ENCODE peak calls at places on chromosomes 1 and 21, in seven cellular contexts. F is psoas muscle, V is body of pancreas, K is AG04450, Y is progenitor cell of endocrine pancreas, I is left lung, R is suprapubic skin. T is an unnamed sample.

GRCh38 chr1:4527819-4528218 is 126.6 kb upstream of the AJAP1 start:
- DNase-seq in R (no peak), I (no peak), K (no peak), V (no peak), F (no peak), Y (no peak), T (no peak)

GRCh38 chr1:208159542-208160258 is 84.5 kb downstream of the PLXNA2 start:
- DNase-seq in F (peak), R (no peak), K (peak), I (no peak), Y (no peak), V (peak), T (no peak)

GRCh38 chr1:183804382-183804781 is 538 bp upstream of the RGL1 start:
- DNase-seq in R (peak), Y (no peak), K (no peak), V (no peak), F (no peak), I (no peak), T (no peak)

GRCh38 chr1:61079898-61080336 is 2.4 kb upstream of the NFIA start:
- DNase-seq in R (peak), F (peak), I (peak), V (peak), Y (no peak), K (peak), T (no peak)

GRCh38 chr1:213936571-213936970 is 51.2 kb upstream of the PROX1 start:
- DNase-seq in K (no peak), Y (no peak), F (no peak), R (no peak), V (no peak), I (no peak), T (no peak)

GRCh38 chr21:44368711-44369446 is 15.5 kb downstream of the TRPM2 start:
- DNase-seq in F (no peak), K (no peak), V (no peak), R (no peak), I (no peak), Y (peak), T (no peak)

GRCh38 chr1:33327587-33328325 is 6.9 kb upstream of the A3GALT2 start:
- DNase-seq in V (peak), R (peak), Y (no peak), K (peak), F (peak), I (peak), T (no peak)

GRCh38 chr21:24395320-24395933 is 1211.9 kb downstream of the MRPL39 start:
- DNase-seq in Y (no peak), V (no peak), K (no peak), I (no peak), R (no peak), F (no peak), T (no peak)

GRCh38 chr1:10338047-10338446 is 60.8 kb upstream of the PGD start:
- DNase-seq in R (no peak), F (peak), K (no peak), I (peak), Y (no peak), V (peak), T (no peak)

GRCh38 chr1:109111386-109112055 is 2.4 kb upstream of the ELAPOR1 start:
- DNase-seq in F (no peak), V (no peak), R (no peak), K (no peak), Y (no peak), I (no peak), T (peak)

GRCh38 chr1:11779715-11780379 is 17.9 kb downstream of the C1orf167 start:
- DNase-seq in K (no peak), F (no peak), I (no peak), Y (no peak), V (no peak), R (no peak), T (no peak)

GRCh38 chr1:29033829-29034466 is 89.8 kb downstream of the TMEM200B start:
- DNase-seq in F (no peak), I (no peak), Y (no peak), R (no peak), K (peak), V (no peak), T (no peak)

GRCh38 chr1:109198043-109198695 is 15.5 kb upstream of the SARS1 start:
- DNase-seq in K (peak), I (no peak), R (no peak), V (peak), F (peak), Y (no peak), T (no peak)

GRCh38 chr1:168408531-168409242 is 128.0 kb downstream of the TBX19 start:
- DNase-seq in Y (no peak), R (no peak), K (no peak), F (no peak), V (no peak), I (no peak), T (no peak)

GRCh38 chr1:43836267-43836951 is 97.2 kb upstream of the ARTN start:
- DNase-seq in R (no peak), I (peak), F (peak), K (no peak), V (peak), Y (no peak), T (no peak)

GRCh38 chr1:218699411-218699810 is 354.3 kb downstream of the TGFB2 start:
- DNase-seq in V (no peak), R (no peak), K (no peak), Y (no peak), I (no peak), F (no peak), T (no peak)

GRCh38 chr1:182600745-182601415 is 3.3 kb downstream of the RGS16 start:
- DNase-seq in R (no peak), K (no peak), V (no peak), I (no peak), Y (no peak), F (no peak), T (no peak)

GRCh38 chr1:111958911-111959310 is 30.6 kb downstream of the KCND3 start:
- DNase-seq in F (no peak), R (no peak), I (no peak), Y (no peak), V (no peak), K (no peak), T (no peak)

GRCh38 chr1:62241357-62242131 is 46.9 kb downstream of the L1TD1 start:
- DNase-seq in F (no peak), I (no peak), R (no peak), Y (no peak), K (no peak), V (peak), T (no peak)

GRCh38 chr1:182784556-182785171 is 4.9 kb upstream of the NPL start:
- DNase-seq in I (no peak), V (no peak), F (no peak), Y (no peak), R (no peak), K (no peak), T (no peak)

GRCh38 chr1:190084552-190084951 is 393.1 kb downstream of the BRINP3 start:
- DNase-seq in R (no peak), F (no peak), I (no peak), K (no peak), V (no peak), Y (no peak), T (no peak)

GRCh38 chr1:184945678-184946412 is 28.5 kb downstream of the NIBAN1 start:
- DNase-seq in K (no peak), Y (no peak), V (no peak), F (no peak), R (no peak), I (no peak), T (no peak)

GRCh38 chr1:184362876-184363275 is 24.0 kb upstream of the C1orf21 start:
- DNase-seq in K (no peak), I (no peak), V (no peak), Y (no peak), F (no peak), R (no peak), T (no peak)

GRCh38 chr1:234776875-234777849 is 167.2 kb upstream of the IRF2BP2 start:
- DNase-seq in Y (no peak), R (no peak), K (no peak), V (no peak), I (peak), F (no peak), T (no peak)

GRCh38 chr1:93959413-93959812 is 50.2 kb upstream of the GCLM start:
- DNase-seq in R (no peak), Y (no peak), I (no peak), V (no peak), F (no peak), K (no peak), T (no peak)

GRCh38 chr1:169968174-169968573 is 74.5 kb upstream of the SCYL3 start:
- DNase-seq in R (no peak), V (no peak), Y (no peak), F (no peak), I (no peak), K (no peak), T (no peak)

GRCh38 chr1:116999596-116999995 is 2.0 kb upstream of the CD101 start:
- DNase-seq in F (no peak), K (no peak), R (no peak), Y (no peak), V (no peak), I (no peak), T (no peak)

GRCh38 chr21:30988706-30989105 is 49.6 kb downstream of the KRTAP19-8 start:
- DNase-seq in K (no peak), V (no peak), Y (no peak), F (no peak), I (no peak), R (no peak), T (no peak)

GRCh38 chr1:207007352-207008033 is 25.1 kb downstream of the C1orf116 start:
- DNase-seq in R (no peak), I (no peak), F (no peak), K (peak), Y (no peak), V (peak), T (no peak)

GRCh38 chr1:169877800-169878491 is 15.8 kb downstream of the SCYL3 start:
- DNase-seq in V (no peak), F (no peak), I (no peak), K (no peak), R (no peak), Y (no peak), T (no peak)

GRCh38 chr21:37670883-37671282 is 245.4 kb downstream of the KCNJ6 start:
- DNase-seq in R (no peak), V (no peak), I (no peak), Y (no peak), K (no peak), F (no peak), T (no peak)

DNA sequence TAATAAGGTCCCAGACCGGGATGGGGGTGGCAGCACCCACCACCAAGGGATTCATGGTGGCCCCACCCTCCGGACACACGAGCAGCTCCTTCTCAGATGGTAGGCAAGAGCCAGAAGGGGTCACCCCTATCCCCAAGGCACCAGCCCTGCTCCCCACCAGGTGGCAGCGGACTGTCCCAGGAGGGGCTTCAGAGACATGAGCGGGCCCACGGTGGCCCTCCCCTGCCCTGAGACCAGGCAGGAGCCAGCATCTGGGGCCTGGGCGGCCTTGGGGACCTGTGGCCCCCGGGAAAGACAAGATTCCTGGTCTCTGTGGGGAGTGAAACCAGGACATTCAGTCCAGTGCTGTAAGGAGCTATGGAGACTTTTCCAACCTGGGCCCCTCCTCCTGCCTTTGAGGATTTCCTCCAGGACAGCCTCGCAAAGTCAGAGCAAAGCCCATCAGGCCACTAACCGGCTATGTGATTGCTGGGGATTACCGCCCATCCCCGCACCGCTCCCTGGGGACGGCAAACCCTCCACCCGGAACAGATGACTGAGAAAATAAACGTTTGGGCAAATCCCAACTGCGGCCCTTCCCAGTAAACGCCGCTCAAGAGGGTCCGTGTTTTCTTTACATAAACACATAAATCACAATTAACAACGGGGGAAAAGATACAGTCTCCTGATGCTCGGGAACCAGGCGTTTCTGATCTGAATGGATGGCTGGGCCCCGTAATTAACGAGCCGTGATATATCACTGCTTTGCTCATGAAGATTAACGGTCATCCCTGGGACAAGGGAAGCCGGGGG is 50.9 kb upstream of the ARHGEF16 start:
- DNase-seq in V (no peak), K (no peak), F (no peak), R (no peak), I (no peak), Y (no peak), T (no peak)
- TF ChIP-seq CTCF in V (no peak), K (peak), F (no peak), R (no peak), I (no peak), Y (peak), T (no peak)

DNA sequence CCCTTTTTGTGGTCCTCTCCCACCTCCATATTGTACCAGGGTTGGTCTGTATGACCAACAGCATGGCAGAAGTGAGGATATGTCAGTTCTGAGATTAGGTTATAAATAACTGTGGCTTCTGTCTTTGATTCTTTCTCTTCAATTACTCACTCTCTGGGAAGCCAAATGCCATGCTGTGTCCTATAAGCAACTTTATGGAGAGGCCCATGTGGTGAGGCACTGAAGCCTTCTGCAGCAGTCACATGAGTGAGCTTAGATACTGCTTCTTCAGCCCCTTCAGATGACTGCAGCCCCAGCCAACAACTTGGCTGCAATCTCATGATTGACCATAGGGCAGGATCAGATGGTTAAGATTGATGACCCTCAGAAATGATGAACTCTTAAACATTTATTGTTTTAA is 34.0 kb upstream of the SAMD13 start:
- DNase-seq in F (no peak), V (no peak), Y (no peak), I (no peak), R (no peak), K (no peak), T (no peak)
- TF ChIP-seq CTCF in F (no peak), V (no peak), Y (no peak), I (no peak), R (no peak), K (no peak), T (no peak)

GRCh38 chr1:176567190-176567794 is 104.3 kb downstream of the PAPPA2 start:
- DNase-seq in R (no peak), F (no peak), K (no peak), V (no peak), I (no peak), Y (no peak), T (no peak)

GRCh38 chr1:176568185-176568584 is 105.2 kb downstream of the PAPPA2 start:
- DNase-seq in V (no peak), Y (no peak), F (no peak), K (no peak), R (no peak), I (no peak), T (no peak)

GRCh38 chr1:176560681-176561080 is 97.7 kb downstream of the PAPPA2 start:
- DNase-seq in K (no peak), V (peak), I (no peak), Y (no peak), F (no peak), R (no peak), T (no peak)

GRCh38 chr1:176566004-176566975 is 103.3 kb downstream of the PAPPA2 start:
- DNase-seq in I (no peak), F (peak), Y (no peak), V (no peak), R (no peak), K (no peak), T (no peak)
- TF ChIP-seq CTCF in I (no peak), F (no peak), Y (no peak), V (no peak), R (no peak), K (no peak), T (no peak)

GRCh38 chr21:34761758-34762330 is 93.0 kb downstream of the CLIC6 start:
- DNase-seq in V (no peak), F (no peak), K (no peak), R (no peak), Y (no peak), I (no peak), T (no peak)
- TF ChIP-seq CTCF in V (no peak), F (no peak), K (no peak), R (no peak), Y (no peak), I (no peak), T (no peak)

DNA sequence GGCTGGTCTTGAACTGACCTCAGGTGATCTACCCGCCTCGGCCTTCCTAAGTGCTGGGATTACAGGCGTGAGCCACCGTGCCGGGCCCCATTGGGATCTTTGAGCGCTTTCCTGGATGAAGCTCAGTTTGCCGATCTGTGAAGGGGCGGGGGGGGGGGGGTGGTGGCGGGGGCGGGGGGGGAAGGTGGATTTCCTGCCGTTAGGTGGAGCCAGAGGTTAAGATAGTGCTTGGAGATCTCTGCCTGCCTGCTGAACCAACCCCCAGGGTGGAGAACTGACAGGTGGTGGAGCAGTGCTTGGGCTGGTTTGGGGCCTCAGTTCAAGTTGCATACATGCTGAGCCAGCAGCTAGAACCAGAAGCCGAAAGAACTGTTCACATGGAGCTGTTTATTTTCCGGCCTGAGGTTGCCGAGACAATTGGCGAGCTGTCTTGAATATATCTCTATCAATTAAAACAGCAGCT is 1.7 kb downstream of the TMCC2 start:
- DNase-seq in F (peak), V (peak), R (no peak), I (no peak), Y (no peak), K (no peak), T (no peak)
- TF ChIP-seq CTCF in F (peak), V (no peak), R (peak), I (no peak), Y (no peak), K (peak), T (no peak)

GRCh38 chr1:195886000-195886399 is 722.2 kb downstream of the KCNT2 start:
- DNase-seq in K (no peak), I (no peak), V (no peak), F (no peak), Y (no peak), R (no peak), T (no peak)
- TF ChIP-seq CTCF in K (no peak), I (no peak), V (no peak), F (no peak), Y (peak), R (no peak), T (no peak)

GRCh38 chr1:8239039-8239305 is 78.9 kb upstream of the SLC45A1 start:
- DNase-seq in V (peak), F (peak), Y (no peak), R (no peak), K (no peak), I (peak), T (no peak)
- TF ChIP-seq CTCF in V (no peak), F (peak), Y (no peak), R (peak), K (peak), I (no peak), T (peak)

GRCh38 chr1:154607084-154607747 is 770 bp downstream of the ADAR start:
- DNase-seq in V (no peak), R (no peak), I (no peak), Y (no peak), F (no peak), K (no peak), T (no peak)
- TF ChIP-seq CTCF in V (no peak), R (no peak), I (no peak), Y (no peak), F (no peak), K (no peak), T (no peak)

GRCh38 chr1:246532519-246532918 is 25.4 kb upstream of the SMYD3 start:
- DNase-seq in R (no peak), V (no peak), F (no peak), Y (no peak), K (no peak), I (no peak), T (no peak)
- TF ChIP-seq CTCF in R (no peak), V (no peak), F (no peak), Y (no peak), K (peak), I (no peak), T (no peak)

DNA sequence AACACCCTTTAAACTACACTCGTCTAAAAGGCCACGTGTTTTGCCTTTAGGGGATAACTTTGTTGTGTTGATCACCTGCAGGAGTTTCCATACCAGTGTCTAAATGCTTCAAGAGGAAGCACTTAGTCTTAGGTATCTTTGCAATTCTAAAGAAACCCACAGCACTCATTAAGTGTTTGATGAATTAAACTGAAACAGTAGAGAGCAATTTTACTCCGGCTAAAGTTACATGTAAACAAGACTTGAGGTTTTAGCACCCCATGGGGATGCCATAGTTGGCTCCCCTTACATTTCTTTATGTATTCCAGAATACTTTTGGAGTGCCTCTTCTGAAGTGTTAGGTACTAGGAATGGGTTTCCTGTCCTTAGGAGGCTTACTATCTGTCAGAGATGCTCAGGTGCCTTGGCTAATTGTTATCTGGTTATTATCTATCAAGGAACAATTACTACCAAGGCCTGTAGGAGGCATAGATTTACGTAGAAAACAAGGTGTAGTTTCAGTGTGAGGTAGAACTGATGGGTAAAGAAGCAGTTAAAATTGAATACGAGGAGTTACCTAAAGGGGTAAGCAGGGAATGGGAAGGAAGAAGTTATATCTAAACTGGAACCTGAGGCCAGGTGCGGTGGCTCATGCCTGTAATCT is 176.8 kb upstream of the SAMSN1 start:
- DNase-seq in R (no peak), V (no peak), I (no peak), K (no peak), Y (no peak), F (no peak), T (no peak)
- TF ChIP-seq CTCF in R (no peak), V (no peak), I (no peak), K (no peak), Y (no peak), F (no peak), T (no peak)